ENCODE peak calls at places on chromosomes 1 and 21, in four cellular contexts. U, G, A and F are unnamed samples.

GRCh38 chr21:46328151-46328550 is 4.2 kb downstream of the PCNT start:
- DNase-seq in A (no peak), U (no peak), G (no peak), F (no peak)

GRCh38 chr1:59409525-59409924 is 112.6 kb downstream of the FGGY start:
- DNase-seq in G (no peak), A (no peak), U (no peak), F (no peak)

GRCh38 chr1:41558761-41559171 is 74.3 kb upstream of the EDN2 start:
- DNase-seq in U (no peak), A (no peak), G (no peak), F (peak)

GRCh38 chr1:10065760-10066159 is 33.0 kb downstream of the UBE4B start:
- DNase-seq in G (no peak), U (no peak), A (no peak), F (no peak)

GRCh38 chr1:27416387-27417111 is 24.1 kb downstream of the GPR3 start:
- DNase-seq in A (peak), G (peak), U (no peak), F (no peak)

GRCh38 chr1:228346731-228347130 is 59.9 kb downstream of the TRIM11 start:
- DNase-seq in U (no peak), G (no peak), A (no peak), F (peak)

GRCh38 chr1:210342986-210343780 is 14.5 kb downstream of the HHAT start:
- DNase-seq in U (no peak), A (no peak), G (no peak), F (no peak)

GRCh38 chr1:197314672-197315071 is 46.6 kb downstream of the CRB1 start:
- DNase-seq in U (no peak), G (no peak), A (no peak), F (no peak)

GRCh38 chr1:67020304-67020703 is 33.6 kb downstream of the SLC35D1 start:
- DNase-seq in U (no peak), A (peak), G (no peak), F (no peak)

GRCh38 chr1:74392186-74392585 is 120.2 kb downstream of the LRRC53 start:
- DNase-seq in A (no peak), U (no peak), G (no peak), F (no peak)

GRCh38 chr1:65063025-65063424 is 85.0 kb upstream of the AK4 start:
- DNase-seq in A (no peak), U (no peak), G (no peak), F (no peak)
- TF ChIP-seq CTCF in A (no peak), U (no peak), G (peak), F (no peak)

GRCh38 chr1:56576880-56577858 is 2.2 kb downstream of the PLPP3 start:
- DNase-seq in A (peak), G (no peak), U (no peak), F (no peak)
- TF ChIP-seq CTCF in A (peak), G (no peak), U (peak), F (no peak)

GRCh38 chr1:938711-939504 is 15.2 kb downstream of the SAMD11 start:
- DNase-seq in U (no peak), A (no peak), G (no peak), F (no peak)

GRCh38 chr1:939511-940107 is 15.9 kb downstream of the SAMD11 start:
- DNase-seq in U (no peak), G (no peak), A (no peak), F (no peak)

GRCh38 chr1:936865-937264 is 13.1 kb downstream of the SAMD11 start:
- DNase-seq in A (no peak), G (no peak), U (no peak), F (no peak)

GRCh38 chr1:937521-937920 is 13.8 kb downstream of the SAMD11 start:
- DNase-seq in U (no peak), A (no peak), G (no peak), F (no peak)

GRCh38 chr1:938088-938683 is 14.5 kb downstream of the SAMD11 start:
- DNase-seq in A (no peak), U (peak), G (no peak), F (peak)
- TF ChIP-seq CTCF in A (peak), U (peak), G (no peak), F (peak)

GRCh38 chr1:221620437-221621384 is 121.2 kb downstream of the DUSP10 start:
- DNase-seq in U (no peak), G (no peak), A (peak), F (no peak)

GRCh38 chr1:221621683-221622082 is 120.2 kb downstream of the DUSP10 start:
- DNase-seq in A (no peak), U (no peak), G (no peak), F (no peak)

GRCh38 chr1:221625026-221625425 is 116.9 kb downstream of the DUSP10 start:
- DNase-seq in G (no peak), A (no peak), U (no peak), F (no peak)

GRCh38 chr1:221622389-221622788 is 119.5 kb downstream of the DUSP10 start:
- DNase-seq in U (no peak), A (no peak), G (no peak), F (no peak)
- TF ChIP-seq CTCF in U (no peak), A (no peak), G (no peak), F (no peak)

GRCh38 chr1:25486602-25487001 is 55.9 kb downstream of the MACO1 start:
- DNase-seq in U (no peak), G (no peak), A (no peak), F (no peak)
- TF ChIP-seq CTCF in U (no peak), G (no peak), A (peak), F (no peak)

GRCh38 chr1:207840380-207840779 is 70.5 kb downstream of the CD34 start:
- DNase-seq in G (no peak), U (no peak), A (no peak), F (no peak)
- TF ChIP-seq CTCF in G (no peak), U (no peak), A (no peak), F (no peak)

GRCh38 chr1:181910905-181911304 is 150.6 kb downstream of the ZNF648 start:
- DNase-seq in U (no peak), G (no peak), A (no peak), F (no peak)
- TF ChIP-seq CTCF in U (no peak), G (no peak), A (no peak), F (no peak)

GRCh38 chr1:39711359-39712340 is 20.4 kb upstream of the HPCAL4 start:
- DNase-seq in G (no peak), A (no peak), U (no peak), F (no peak)
- TF ChIP-seq CTCF in G (no peak), A (no peak), U (no peak), F (no peak)